ENCODE peak calls at places on chromosomes 3 and 15, in six cellular contexts. V, X, N, K, E and T are unnamed samples. For H3K36me3 and H3K4me1, the result is how much of the 10 kb centered on the place peaks cover.

GRCh38 chr3:112568642-112569041 is 6.8 kb downstream of the SLC35A5 start:
- DNase-seq in V (peak), X (no peak), N (no peak), K (no peak), E (peak), T (no peak)

GRCh38 chr3:21216598-21216997 is 534.4 kb downstream of the ZNF385D start:
- DNase-seq in V (no peak), X (no peak), N (no peak), K (peak), E (peak), T (no peak)

GRCh38 chr3:129738189-129738588 is 131.7 kb upstream of the PLXND1 start:
- DNase-seq in V (no peak), X (no peak), N (no peak), K (no peak), E (no peak), T (no peak)

GRCh38 chr3:123941150-123941941 is 19.7 kb downstream of the CCDC14 start:
- DNase-seq in V (no peak), X (no peak), N (no peak), K (no peak), E (peak), T (no peak)

GRCh38 chr15:97259943-97260342 is 700.6 kb upstream of the ARRDC4 start:
- DNase-seq in V (no peak), X (no peak), N (no peak), K (no peak), E (no peak), T (no peak)

GRCh38 chr15:40087991-40088928 is 20.4 kb downstream of the BMF start:
- DNase-seq in V (no peak), X (no peak), N (peak), K (no peak), E (no peak), T (peak)

GRCh38 chr3:56864886-56865527 is 63.3 kb upstream of the ARHGEF3 start:
- DNase-seq in V (no peak), X (no peak), N (no peak), K (no peak), E (no peak), T (no peak)

GRCh38 chr3:30440147-30440604 is 166.2 kb upstream of the TGFBR2 start:
- DNase-seq in V (no peak), X (no peak), N (no peak), K (no peak), E (no peak), T (no peak)

GRCh38 chr15:39969871-39970270 is 36.0 kb downstream of the EIF2AK4 start:
- DNase-seq in V (peak), X (peak), N (no peak), K (no peak), E (peak), T (peak)

GRCh38 chr15:87874896-87875661 is 381.5 kb downstream of the NTRK3 start:
- DNase-seq in V (peak), X (no peak), N (no peak), K (peak), E (peak), T (peak)

GRCh38 chr3:66443404-66443803 is 57.4 kb downstream of the LRIG1 start:
- DNase-seq in V (no peak), X (no peak), N (no peak), K (no peak), E (no peak), T (no peak)

GRCh38 chr3:137409584-137409983 is 354.5 kb upstream of the SOX14 start:
- DNase-seq in V (no peak), X (no peak), N (no peak), K (peak), E (no peak), T (no peak)

GRCh38 chr15:98025237-98025636 is 64.7 kb downstream of the ARRDC4 start:
- DNase-seq in V (peak), X (no peak), N (no peak), K (no peak), E (peak), T (no peak)

GRCh38 chr15:78392430-78392829 is 45.6 kb upstream of the IREB2 start:
- DNase-seq in V (no peak), X (no peak), N (no peak), K (no peak), E (no peak), T (no peak)

GRCh38 chr3:146125946-146126345 is 35.0 kb downstream of the PLOD2 start:
- DNase-seq in V (peak), X (no peak), N (no peak), K (no peak), E (peak), T (no peak)

GRCh38 chr3:42035816-42036482 is 55.2 kb upstream of the TRAK1 start:
- DNase-seq in V (no peak), X (no peak), N (peak), K (no peak), E (no peak), T (peak)

GRCh38 chr3:71710906-71711494 is 14.2 kb downstream of the EIF4E3 start:
- DNase-seq in V (peak), X (peak), N (no peak), K (peak), E (peak), T (no peak)

GRCh38 chr15:64854041-64854440 is 12.3 kb downstream of the PLEKHO2 start:
- DNase-seq in V (no peak), X (no peak), N (peak), K (peak), E (peak), T (no peak)

GRCh38 chr3:172285844-172286243 is 162.4 kb downstream of the GHSR start:
- DNase-seq in V (peak), X (no peak), N (no peak), K (no peak), E (peak), T (no peak)

GRCh38 chr3:157427906-157428305 is 8.7 kb upstream of the PTX3 start:
- DNase-seq in V (no peak), X (no peak), N (no peak), K (peak), E (no peak), T (no peak)

GRCh38 chr3:52297242-52298146 is 9.9 kb downstream of the GLYCTK start:
- DNase-seq in V (no peak), X (no peak), N (no peak), K (no peak), E (no peak), T (no peak)

GRCh38 chr3:59429203-59429602 is 379.4 kb upstream of the CFAP20DC start:
- DNase-seq in V (peak), X (no peak), N (no peak), K (no peak), E (no peak), T (no peak)

GRCh38 chr3:50219285-50219684 is 14.2 kb downstream of the SLC38A3 start:
- DNase-seq in V (no peak), X (no peak), N (no peak), K (no peak), E (no peak), T (no peak)

GRCh38 chr3:59547874-59548273 is 498.0 kb upstream of the CFAP20DC start:
- DNase-seq in V (no peak), X (no peak), N (no peak), K (no peak), E (no peak), T (no peak)

GRCh38 chr3:38603731-38604131 is 45.8 kb downstream of the SCN5A start:
- DNase-seq in V (no peak), X (no peak), N (no peak), K (no peak), E (no peak), T (no peak)

GRCh38 chr15:78390823-78391222 is 47.2 kb upstream of the IREB2 start:
- DNase-seq in V (no peak), X (no peak), N (no peak), K (no peak), E (no peak), T (no peak)

GRCh38 chr3:152039887-152040286 is 166.4 kb downstream of the SUCNR1 start:
- DNase-seq in V (no peak), X (no peak), N (no peak), K (no peak), E (no peak), T (no peak)

GRCh38 chr3:169627789-169628188 is 35.7 kb downstream of the MECOM start:
- DNase-seq in V (no peak), X (no peak), N (no peak), K (no peak), E (no peak), T (no peak)

GRCh38 chr3:51388286-51389029 is 2.6 kb upstream of the RBM15B start:
- DNase-seq in V (peak), X (peak), N (no peak), K (no peak), E (no peak), T (no peak)

GRCh38 chr15:63805993-63806980 is 27.5 kb downstream of the HERC1 start:
- DNase-seq in V (peak), X (no peak), N (no peak), K (no peak), E (no peak), T (no peak)

GRCh38 chr15:66027268-66027806 is 158.0 kb downstream of the RAB11A start:
- DNase-seq in V (no peak), X (peak), N (no peak), K (no peak), E (peak), T (no peak)

GRCh38 chr3:10678796-10679376 is 137.1 kb upstream of the SLC6A11 start:
- DNase-seq in V (no peak), X (no peak), N (no peak), K (no peak), E (no peak), T (no peak)

GRCh38 chr3:57009367-57009766 is 51.1 kb upstream of the SPATA12 start:
- DNase-seq in V (peak), X (no peak), N (no peak), K (no peak), E (peak), T (no peak)

GRCh38 chr3:58161435-58162398 is 49.1 kb downstream of the DNASE1L3 start:
- DNase-seq in V (peak), X (peak), N (peak), K (no peak), E (peak), T (no peak)

GRCh38 chr15:64110945-64111678 is 15.3 kb downstream of the SNX1 start:
- DNase-seq in V (no peak), X (no peak), N (no peak), K (no peak), E (no peak), T (no peak)

GRCh38 chr3:157103860-157104259 is 56.1 kb downstream of the CCNL1 start:
- DNase-seq in V (no peak), X (no peak), N (no peak), K (no peak), E (no peak), T (no peak)

GRCh38 chr3:142912440-142913172 is 23.7 kb upstream of the PCOLCE2 start:
- DNase-seq in V (no peak), X (no peak), N (no peak), K (no peak), E (peak), T (no peak)

GRCh38 chr15:24956131-24956838 is 1.5 kb downstream of the SNRPN start:
- DNase-seq in V (peak), X (no peak), N (peak), K (peak), E (peak), T (peak)

GRCh38 chr3:109117939-109118338 is at the start of gene MORC1:
- DNase-seq in V (no peak), X (no peak), N (no peak), K (no peak), E (no peak), T (no peak)

DNA sequence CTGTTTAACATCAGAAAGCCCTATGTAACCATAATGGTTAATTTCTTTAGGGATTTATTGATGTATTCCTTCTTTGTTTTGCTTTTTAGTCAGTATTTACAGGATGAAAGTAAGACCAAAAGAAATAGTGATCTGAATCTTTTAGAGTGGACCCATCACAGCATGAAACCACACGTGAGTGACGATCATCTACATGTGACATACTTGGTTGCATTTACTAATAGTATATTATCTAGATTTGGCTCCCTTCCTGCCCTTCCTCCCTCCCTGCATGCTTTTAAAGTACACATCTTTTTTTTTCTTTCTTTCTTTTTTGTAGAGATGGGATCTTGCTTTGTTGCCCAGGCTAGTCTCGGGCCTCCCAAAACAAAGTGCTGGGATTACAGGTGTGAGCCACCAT is 37.8 kb downstream of the SENP2 start:
- DNase-seq in V (peak), X (no peak), N (no peak), K (no peak), E (peak), T (no peak)
- H3K36me3 ChIP-seq in V (under half), X (under half), N (half or more), K (under half), E (under half), T (half or more)

DNA sequence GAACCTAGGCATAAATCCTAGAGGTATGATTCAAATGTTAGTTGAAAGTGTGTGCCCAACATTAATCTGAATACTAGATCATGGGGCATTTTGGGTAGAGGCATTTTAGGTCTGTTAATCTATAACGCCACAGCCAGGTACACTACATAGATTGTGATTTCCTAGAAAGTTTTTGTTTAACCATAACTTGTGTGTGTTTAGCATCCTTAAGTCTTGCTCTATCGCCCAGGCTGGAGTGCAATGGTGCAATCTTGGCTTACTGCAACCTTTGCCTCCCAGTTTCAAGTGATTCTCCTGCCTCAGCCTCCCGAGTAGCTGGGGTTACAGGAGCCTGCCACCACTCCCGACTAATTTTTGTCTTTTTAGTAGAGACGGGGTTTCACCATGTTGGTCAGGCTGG is 59.1 kb downstream of the TRIM71 start:
- DNase-seq in V (no peak), X (no peak), N (no peak), K (no peak), E (no peak), T (no peak)
- H3K4me1 ChIP-seq in V (under half), X (under half), N (under half), K (under half), E (under half), T (under half)

DNA sequence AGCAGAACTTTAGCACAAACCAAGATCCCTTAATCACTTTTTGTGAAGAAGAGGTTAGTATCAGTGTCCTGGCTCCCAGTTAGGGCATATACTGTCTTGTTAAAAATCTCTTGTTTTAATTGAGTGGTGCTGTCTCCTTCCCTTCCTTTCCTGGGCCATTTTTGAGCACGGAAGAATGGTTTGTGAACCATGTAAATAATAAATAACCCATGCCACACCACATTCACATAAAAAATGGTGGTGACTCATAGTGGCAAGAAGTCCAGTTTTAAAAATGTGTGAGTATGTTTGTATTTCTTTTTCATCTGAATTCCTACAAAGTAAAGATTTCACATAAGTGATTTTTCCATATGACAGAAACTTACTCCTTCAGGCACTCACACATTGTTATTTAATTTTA is 59.1 kb upstream of the SPRED1 start:
- DNase-seq in V (no peak), X (no peak), N (no peak), K (no peak), E (peak), T (no peak)
- H3K27ac ChIP-seq in V (no peak), X (no peak), N (no peak), K (no peak), E (no peak), T (no peak)

GRCh38 chr3:150414989-150415388 is 6.9 kb downstream of the TSC22D2 start:
- DNase-seq in V (peak), X (no peak), N (no peak), K (no peak), E (no peak), T (no peak)

GRCh38 chr3:150411106-150411460 is 3.0 kb downstream of the TSC22D2 start:
- DNase-seq in V (no peak), X (no peak), N (no peak), K (no peak), E (no peak), T (no peak)

GRCh38 chr3:150412599-150413069 is 4.5 kb downstream of the TSC22D2 start:
- DNase-seq in V (peak), X (no peak), N (no peak), K (no peak), E (peak), T (no peak)

GRCh38 chr3:150411971-150412370 is 3.9 kb downstream of the TSC22D2 start:
- DNase-seq in V (peak), X (no peak), N (no peak), K (no peak), E (peak), T (no peak)

GRCh38 chr3:150414273-150414672 is 6.2 kb downstream of the TSC22D2 start:
- DNase-seq in V (peak), X (no peak), N (no peak), K (peak), E (peak), T (no peak)
- H3K36me3 ChIP-seq in V (under half), X (under half), N (under half), K (under half), E (under half), T (under half)

GRCh38 chr15:62288361-62289017 is 123.4 kb upstream of the C2CD4B start:
- DNase-seq in V (no peak), X (no peak), N (no peak), K (no peak), E (no peak), T (no peak)
- H3K4me1 ChIP-seq in V (under half), X (under half), N (under half), K (under half), E (under half), T (under half)

GRCh38 chr15:80153900-80154299 is 1.1 kb downstream of the FAH start:
- DNase-seq in V (peak), X (no peak), N (no peak), K (no peak), E (peak), T (no peak)
- H3K27ac ChIP-seq in V (no peak), X (no peak), N (peak), K (no peak), E (no peak), T (no peak)

GRCh38 chr15:41825145-41825544 is 2.7 kb upstream of the JMJD7 start:
- DNase-seq in V (no peak), X (no peak), N (no peak), K (no peak), E (no peak), T (no peak)
- H3K36me3 ChIP-seq in V (under half), X (under half), N (half or more), K (under half), E (under half), T (under half)

DNA sequence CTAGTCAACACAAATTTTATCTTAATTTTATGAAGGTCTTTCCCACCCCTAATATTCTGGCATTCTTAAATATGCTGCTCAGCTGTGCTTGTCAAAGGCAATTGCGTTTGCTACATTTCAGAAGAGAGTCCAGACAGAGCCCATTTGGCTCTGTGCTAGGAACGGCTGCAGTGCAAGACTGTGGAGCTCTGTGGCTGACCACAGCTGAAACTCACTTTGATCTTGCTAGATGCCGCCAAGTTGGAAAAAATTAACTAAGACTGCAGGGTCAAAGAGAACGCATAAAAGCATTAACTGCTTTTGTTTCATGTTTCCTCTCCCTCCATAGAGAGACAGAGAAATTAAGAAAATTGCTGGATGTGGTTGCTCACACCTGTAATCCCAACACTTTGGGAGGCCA is 7.6 kb upstream of the PPP1R2 start:
- DNase-seq in V (no peak), X (no peak), N (no peak), K (no peak), E (peak), T (no peak)
- H3K4me1 ChIP-seq in V (under half), X (under half), N (under half), K (under half), E (under half), T (under half)